ENCODE peak calls at places on chromosomes 1 and 21, in ten cellular contexts. Y is amniotic stem cell; D is tibial nerve; K is lung; S is activated CD4-positive, alpha-beta T cell treated with anti-CD3 and anti-CD28 coated beads, Interleukin-2, amount 50 U/mL, for 1 hour; F is stimulated activated CD4-positive, alpha-beta T cell treated with anti-CD3 and anti-CD28 coated beads, Interleukin-4, amount 100 ng/mL, for 48 hours; E is stimulated activated CD8-positive, alpha-beta memory T cell treated with anti-CD3 and anti-CD28 coated beads, Interleukin-2, amount 100 ng/mL, for 1 hour; I is erythroblast; L is heart right ventricle; V is mucosa of gallbladder. C is an unnamed sample.

GRCh38 chr1:8389962-8390535 is 72.1 kb downstream of the SLC45A1 start:
- DNase-seq in Y (no peak), D (no peak), K (no peak), S (no peak), F (no peak), E (no peak), I (no peak), L (no peak), V (no peak), C (no peak)

GRCh38 chr1:20974951-20975350 is 187.8 kb upstream of the HP1BP3 start:
- DNase-seq in Y (no peak), D (no peak), K (no peak), S (no peak), F (no peak), E (no peak), I (no peak), L (no peak), V (no peak), C (no peak)

GRCh38 chr1:14791611-14792010 is 193.1 kb downstream of the KAZN start:
- DNase-seq in Y (no peak), D (no peak), K (no peak), S (no peak), F (no peak), E (no peak), I (no peak), L (no peak), V (no peak), C (peak)

GRCh38 chr1:51044834-51045233 is 57.2 kb upstream of the C1orf185 start:
- DNase-seq in Y (no peak), D (no peak), K (no peak), S (no peak), F (no peak), E (no peak), I (peak), L (no peak), V (no peak), C (no peak)

GRCh38 chr1:160407819-160408801 is 7.7 kb downstream of the VANGL2 start:
- DNase-seq in Y (no peak), D (no peak), K (no peak), S (no peak), F (no peak), E (no peak), I (no peak), L (no peak), V (no peak), C (no peak)

GRCh38 chr1:180229483-180230415 is at the start of gene LHX4:
- DNase-seq in Y (no peak), D (no peak), K (no peak), S (no peak), F (no peak), E (no peak), I (peak), L (no peak), V (no peak), C (peak)

GRCh38 chr1:65489481-65489880 is 69.0 kb downstream of the LEPR start:
- DNase-seq in Y (no peak), D (no peak), K (no peak), S (no peak), F (no peak), E (no peak), I (no peak), L (no peak), V (no peak), C (no peak)

GRCh38 chr1:31042656-31043055 is 22.9 kb downstream of the PUM1 start:
- DNase-seq in Y (no peak), D (no peak), K (no peak), S (no peak), F (no peak), E (no peak), I (no peak), L (no peak), V (no peak), C (no peak)

GRCh38 chr1:171754971-171755370 is 13.1 kb upstream of the VAMP4 start:
- DNase-seq in Y (no peak), D (no peak), K (no peak), S (no peak), F (no peak), E (no peak), I (peak), L (no peak), V (no peak), C (no peak)

GRCh38 chr1:100502052-100502792 is 35.7 kb upstream of the GPR88 start:
- DNase-seq in Y (no peak), D (no peak), K (no peak), S (no peak), F (no peak), E (no peak), I (no peak), L (no peak), V (no peak), C (no peak)

GRCh38 chr1:175152006-175152652 is 40.4 kb downstream of the KIAA0040 start:
- DNase-seq in Y (no peak), D (peak), K (peak), S (peak), F (peak), E (peak), I (peak), L (peak), V (peak), C (peak)

GRCh38 chr1:6331543-6332246 is 61.9 kb downstream of the ACOT7 start:
- DNase-seq in Y (no peak), D (no peak), K (no peak), S (no peak), F (no peak), E (no peak), I (no peak), L (no peak), V (no peak), C (no peak)

GRCh38 chr1:38840281-38840680 is 19.3 kb downstream of the RRAGC start:
- DNase-seq in Y (no peak), D (no peak), K (no peak), S (no peak), F (no peak), E (no peak), I (no peak), L (no peak), V (no peak), C (no peak)

GRCh38 chr1:118461154-118461553 is 276.1 kb upstream of the SPAG17 start:
- DNase-seq in Y (no peak), D (no peak), K (no peak), S (no peak), F (no peak), E (no peak), I (no peak), L (no peak), V (no peak), C (no peak)

GRCh38 chr1:84159533-84160240 is 15.6 kb downstream of the PRKACB start:
- DNase-seq in Y (no peak), D (no peak), K (no peak), S (no peak), F (no peak), E (no peak), I (no peak), L (no peak), V (no peak), C (no peak)

GRCh38 chr21:18951291-18952038 is 547.9 kb upstream of the TMPRSS15 start:
- DNase-seq in Y (no peak), D (no peak), K (no peak), S (no peak), F (no peak), E (no peak), I (peak), L (no peak), V (no peak), C (peak)

C was measured in COLO829.